ENCODE peak calls at places on chromosomes 13 and 19, in ten cellular contexts. J is caudate nucleus; N is EL; X is transverse colon; P is ecto neural progenitor cell; O is fibroblast of the aortic adventitia; B is fibroblast of mammary gland; W is NCI-H748 treated with DMSO at 0.1 percent for 48 hours; M is activated CD4-positive, alpha-beta T cell treated with anti-CD3 and anti-CD28 coated beads, Interleukin-2, amount 10 ng/mL, durations not matched to agents 7 days and 5 days; V is mucosa of gallbladder. S is an unnamed sample.

GRCh38 chr13:86946734-86947133 is 724.4 kb upstream of the SLITRK5 start:
- DNase-seq in J (no peak), N (no peak), X (no peak), P (no peak), O (no peak), B (peak), W (no peak), M (no peak), V (no peak), S (no peak)

GRCh38 chr19:18254546-18255500 is 19.4 kb downstream of the IQCN start:
- DNase-seq in J (no peak), N (no peak), X (peak), P (no peak), O (no peak), B (no peak), W (peak), M (no peak), V (no peak), S (peak)

GRCh38 chr19:43501661-43502418 is 2.7 kb downstream of the PHLDB3 start:
- DNase-seq in J (no peak), N (no peak), X (no peak), P (peak), O (no peak), B (no peak), W (no peak), M (no peak), V (no peak), S (peak)

GRCh38 chr19:8209111-8209964 is at the start of gene CERS4:
- DNase-seq in J (peak), N (peak), X (peak), P (peak), O (peak), B (no peak), W (peak), M (peak), V (peak), S (peak)

GRCh38 chr13:68176486-68176885 is 946.4 kb upstream of the PCDH9 start:
- DNase-seq in J (no peak), N (no peak), X (no peak), P (no peak), O (peak), B (peak), W (no peak), M (no peak), V (no peak), S (no peak)

GRCh38 chr13:80251403-80251802 is 89.5 kb downstream of the SPRY2 start:
- DNase-seq in J (no peak), N (peak), X (no peak), P (no peak), O (peak), B (peak), W (peak), M (no peak), V (no peak), S (no peak)

GRCh38 chr19:54668353-54668752 is 5.6 kb downstream of the LILRB4 start:
- DNase-seq in J (no peak), N (no peak), X (no peak), P (no peak), O (no peak), B (no peak), W (no peak), M (no peak), V (no peak), S (no peak)

GRCh38 chr19:2271516-2272103 is 10.4 kb downstream of the PEAK3 start:
- DNase-seq in J (no peak), N (peak), X (peak), P (no peak), O (peak), B (peak), W (no peak), M (no peak), V (no peak), S (no peak)

GRCh38 chr13:41286370-41286769 is 23.0 kb upstream of the MTRF1 start:
- DNase-seq in J (no peak), N (no peak), X (no peak), P (no peak), O (no peak), B (no peak), W (no peak), M (no peak), V (no peak), S (no peak)

GRCh38 chr19:3570619-3571018 is 2.1 kb upstream of the HMG20B start:
- DNase-seq in J (no peak), N (no peak), X (no peak), P (no peak), O (no peak), B (no peak), W (no peak), M (no peak), V (no peak), S (no peak)

GRCh38 chr19:1884291-1884718 is 991 bp downstream of the ABHD17A start:
- DNase-seq in J (no peak), N (no peak), X (peak), P (no peak), O (no peak), B (no peak), W (no peak), M (no peak), V (no peak), S (no peak)

GRCh38 chr13:101972191-101972590 is 429.7 kb downstream of the FGF14 start:
- DNase-seq in J (no peak), N (no peak), X (no peak), P (no peak), O (no peak), B (no peak), W (no peak), M (no peak), V (no peak), S (no peak)

GRCh38 chr13:44373601-44374347 is at the start of gene SERP2:
- DNase-seq in J (no peak), N (peak), X (no peak), P (peak), O (peak), B (peak), W (no peak), M (no peak), V (no peak), S (peak)

GRCh38 chr13:93279982-93280381 is 53.4 kb downstream of the GPC6 start:
- DNase-seq in J (no peak), N (no peak), X (no peak), P (no peak), O (no peak), B (no peak), W (no peak), M (no peak), V (no peak), S (no peak)

GRCh38 chr19:40717880-40718773 is 1.2 kb downstream of the ITPKC start:
- DNase-seq in J (no peak), N (peak), X (peak), P (no peak), O (no peak), B (peak), W (no peak), M (no peak), V (no peak), S (no peak)

GRCh38 chr19:501646-502045 is 5.4 kb downstream of the MADCAM1 start:
- DNase-seq in J (no peak), N (no peak), X (no peak), P (peak), O (no peak), B (no peak), W (no peak), M (no peak), V (no peak), S (no peak)

GRCh38 chr13:28636677-28637317 is 22.1 kb upstream of the POMP start:
- DNase-seq in J (no peak), N (peak), X (peak), P (peak), O (peak), B (peak), W (peak), M (peak), V (peak), S (peak)

GRCh38 chr19:46849610-46850009 is 1.0 kb downstream of the AP2S1 start:
- DNase-seq in J (no peak), N (peak), X (no peak), P (no peak), O (peak), B (no peak), W (no peak), M (no peak), V (no peak), S (no peak)

GRCh38 chr19:10271543-10272086 is 695 bp downstream of the ICAM1 start:
- DNase-seq in J (no peak), N (peak), X (peak), P (no peak), O (peak), B (no peak), W (no peak), M (no peak), V (no peak), S (no peak)

GRCh38 chr13:102392810-102393209 is 9.0 kb downstream of the FGF14 start:
- DNase-seq in J (no peak), N (no peak), X (no peak), P (no peak), O (no peak), B (peak), W (no peak), M (no peak), V (no peak), S (no peak)

GRCh38 chr19:495440-496332 is 600 bp upstream of the MADCAM1 start:
- DNase-seq in J (no peak), N (peak), X (no peak), P (peak), O (peak), B (peak), W (no peak), M (peak), V (no peak), S (peak)

GRCh38 chr13:114115191-114115671 is 17.2 kb downstream of the RASA3 start:
- DNase-seq in J (no peak), N (peak), X (peak), P (no peak), O (peak), B (peak), W (no peak), M (no peak), V (no peak), S (no peak)

GRCh38 chr19:35986664-35987570 is 8.1 kb upstream of the SDHAF1 start:
- DNase-seq in J (no peak), N (no peak), X (peak), P (peak), O (no peak), B (no peak), W (peak), M (peak), V (no peak), S (peak)

GRCh38 chr19:5285955-5286354 is 54.7 kb downstream of the PTPRS start:
- DNase-seq in J (no peak), N (no peak), X (no peak), P (peak), O (no peak), B (no peak), W (no peak), M (no peak), V (no peak), S (no peak)

GRCh38 chr13:30020726-30021312 is 170.4 kb upstream of the UBL3 start:
- DNase-seq in J (no peak), N (peak), X (no peak), P (no peak), O (peak), B (peak), W (no peak), M (no peak), V (no peak), S (no peak)

GRCh38 chr13:97043302-97043701 is 49.0 kb upstream of the OXGR1 start:
- DNase-seq in J (no peak), N (peak), X (no peak), P (no peak), O (peak), B (peak), W (no peak), M (no peak), V (no peak), S (no peak)

GRCh38 chr13:73060251-73061160 is 1.7 kb downstream of the KLF5 start:
- DNase-seq in J (no peak), N (peak), X (no peak), P (no peak), O (peak), B (peak), W (peak), M (no peak), V (no peak), S (no peak)

GRCh38 chr19:5313307-5313706 is 27.3 kb downstream of the PTPRS start:
- DNase-seq in J (no peak), N (no peak), X (no peak), P (no peak), O (no peak), B (no peak), W (peak), M (no peak), V (peak), S (no peak)

GRCh38 chr13:113620036-113620435 is 35.5 kb downstream of the TFDP1 start:
- DNase-seq in J (no peak), N (no peak), X (no peak), P (no peak), O (no peak), B (no peak), W (no peak), M (no peak), V (no peak), S (peak)

GRCh38 chr13:113927661-113928581 is 46.0 kb downstream of the C13orf46 start:
- DNase-seq in J (no peak), N (peak), X (peak), P (peak), O (peak), B (peak), W (no peak), M (no peak), V (peak), S (no peak)

GRCh38 chr13:109738298-109738746 is 48.1 kb downstream of the IRS2 start:
- DNase-seq in J (no peak), N (no peak), X (no peak), P (no peak), O (no peak), B (no peak), W (no peak), M (no peak), V (no peak), S (no peak)

GRCh38 chr13:45185286-45185685 is 15.6 kb downstream of the KCTD4 start:
- DNase-seq in J (no peak), N (no peak), X (no peak), P (no peak), O (no peak), B (no peak), W (no peak), M (no peak), V (no peak), S (no peak)

GRCh38 chr19:55213547-55213946 is 4.2 kb upstream of the PTPRH start:
- DNase-seq in J (no peak), N (no peak), X (no peak), P (no peak), O (no peak), B (no peak), W (no peak), M (no peak), V (no peak), S (no peak)

GRCh38 chr19:6533746-6534418 is 3.1 kb downstream of the TNFSF9 start:
- DNase-seq in J (no peak), N (no peak), X (no peak), P (no peak), O (no peak), B (no peak), W (no peak), M (no peak), V (no peak), S (no peak)

GRCh38 chr13:111049791-111050538 is 65.1 kb upstream of the ARHGEF7 start:
- DNase-seq in J (no peak), N (peak), X (no peak), P (no peak), O (peak), B (peak), W (no peak), M (no peak), V (no peak), S (no peak)

GRCh38 chr13:48318014-48318713 is 14.6 kb downstream of the RB1 start:
- DNase-seq in J (no peak), N (no peak), X (no peak), P (no peak), O (no peak), B (no peak), W (no peak), M (no peak), V (no peak), S (peak)

GRCh38 chr13:50449465-50449864 is 394.0 kb downstream of the DLEU7 start:
- DNase-seq in J (no peak), N (no peak), X (no peak), P (no peak), O (no peak), B (no peak), W (no peak), M (no peak), V (no peak), S (no peak)

GRCh38 chr19:49860716-49861100 is 6.7 kb downstream of the PNKP start:
- DNase-seq in J (no peak), N (no peak), X (no peak), P (no peak), O (no peak), B (no peak), W (no peak), M (no peak), V (no peak), S (no peak)

GRCh38 chr13:112053167-112053743 is 13.7 kb upstream of the SOX1 start:
- DNase-seq in J (no peak), N (no peak), X (no peak), P (no peak), O (no peak), B (no peak), W (no peak), M (no peak), V (no peak), S (no peak)

GRCh38 chr13:25738342-25738771 is 313.5 kb downstream of the SHISA2 start:
- DNase-seq in J (no peak), N (peak), X (no peak), P (no peak), O (peak), B (no peak), W (peak), M (no peak), V (no peak), S (no peak)

S was measured in glutamatergic neuron.